ENCODE peak calls at places on chromosomes 16 and 17, in eight cellular contexts. U is GM23338, V is PC-9, W is fibroblast of lung, G is neural progenitor cell, I is DND-41, M is HCT116, D is H1. Z is an unnamed sample.

GRCh38 chr16:87661561-87661960 is 59.3 kb downstream of the JPH3 start:
- DNase-seq in I (peak; percentile 64), D (peak; percentile 31), U (peak; percentile 85), G (peak; percentile 83), V (peak; percentile 35), M (no peak), W (peak; percentile 41), Z (peak; percentile 21)

GRCh38 chr16:70553175-70553574 is 29.6 kb downstream of the SF3B3 start:
- DNase-seq in D (no peak), I (no peak), U (no peak), W (peak; percentile 63), M (no peak), G (no peak), V (no peak), Z (no peak)

GRCh38 chr16:31453255-31454204 is 5.8 kb upstream of the ARMC5 start:
- DNase-seq in I (no peak), U (peak; percentile 62), M (no peak), G (peak; percentile 48), D (no peak), W (peak; percentile 63), V (peak; percentile 78), Z (peak; percentile 64)

GRCh38 chr16:70770968-70771552 is 29.9 kb downstream of the VAC14 start:
- DNase-seq in G (peak; percentile 64), M (peak; percentile 32), D (no peak), U (peak; percentile 77), I (peak; percentile 54), W (peak; percentile 59), V (peak; percentile 76), Z (peak; percentile 64)

GRCh38 chr17:79803997-79804855 is 7.3 kb upstream of the CBX8 start:
- DNase-seq in I (peak; percentile 75), G (peak; percentile 74), U (peak; percentile 86), W (peak; percentile 29), D (no peak), M (no peak), V (no peak), Z (peak; percentile 67)

GRCh38 chr17:72632026-72632684 is 460.3 kb downstream of the SLC39A11 start:
- DNase-seq in W (no peak), M (no peak), D (no peak), G (no peak), V (no peak), U (no peak), I (no peak), Z (no peak)

GRCh38 chr16:72860726-72861562 is 187.0 kb downstream of the ZFHX3 start:
- DNase-seq in W (no peak), D (no peak), V (no peak), G (no peak), I (no peak), U (no peak), M (no peak), Z (no peak)

GRCh38 chr17:8488931-8489330 is 53.2 kb downstream of the NDEL1 start:
- DNase-seq in V (no peak), I (no peak), U (no peak), M (no peak), D (no peak), G (no peak), W (peak; percentile 93), Z (peak; percentile 25)

GRCh38 chr17:78883090-78883532 is 19.9 kb downstream of the CEP295NL start:
- DNase-seq in U (no peak), V (peak; percentile 94), D (no peak), W (peak; percentile 74), G (no peak), M (peak; percentile 71), I (no peak), Z (no peak)

GRCh38 chr16:4537376-4538066 is 1.1 kb downstream of the CDIP1 start:
- DNase-seq in G (peak; percentile 39), D (no peak), W (no peak), M (no peak), U (peak; percentile 80), I (no peak), V (no peak), Z (no peak)

GRCh38 chr17:14086189-14086588 is 16.9 kb downstream of the COX10 start:
- DNase-seq in M (no peak), W (no peak), D (no peak), G (no peak), I (no peak), U (no peak), V (no peak), Z (no peak)

GRCh38 chr17:80124351-80124981 is 22.5 kb downstream of the EIF4A3 start:
- DNase-seq in I (no peak), M (peak; percentile 29), G (peak; percentile 78), U (peak; percentile 84), D (peak; percentile 51), V (peak; percentile 89), W (no peak), Z (no peak)

GRCh38 chr17:11140028-11140427 is 101.0 kb upstream of the SHISA6 start:
- DNase-seq in I (no peak), V (no peak), U (no peak), M (no peak), W (no peak), D (no peak), G (no peak), Z (peak; percentile 72)

GRCh38 chr16:70158261-70158939 is 15.2 kb upstream of the CLEC18C start:
- DNase-seq in I (no peak), G (no peak), D (no peak), U (peak; percentile 37), M (no peak), W (no peak), V (no peak), Z (no peak)

GRCh38 chr16:1338119-1338730 is 4.8 kb downstream of the BAIAP3 start:
- DNase-seq in I (no peak), V (no peak), D (no peak), G (peak; percentile 82), U (peak; percentile 67), W (no peak), M (no peak), Z (no peak)

GRCh38 chr17:746783-747629 is 5.1 kb downstream of the GEMIN4 start:
- DNase-seq in I (no peak), U (no peak), W (no peak), M (no peak), V (no peak), G (no peak), D (no peak), Z (no peak)

GRCh38 chr17:1830288-1830687 is 483 bp downstream of the RPA1 start:
- DNase-seq in M (no peak), G (peak; percentile 48), V (peak; percentile 22), D (no peak), I (peak; percentile 53), W (peak; percentile 4), U (peak; percentile 62), Z (peak; percentile 25)

GRCh38 chr16:3797904-3798811 is 80.8 kb upstream of the TRAP1 start:
- DNase-seq in I (no peak), V (no peak), D (no peak), U (peak; percentile 51), M (no peak), W (no peak), G (peak; percentile 14), Z (no peak)

GRCh38 chr16:10097273-10097672 is 85.0 kb downstream of the GRIN2A start:
- DNase-seq in D (no peak), I (no peak), U (no peak), M (no peak), W (no peak), G (no peak), V (no peak), Z (no peak)

GRCh38 chr17:79988163-79988971 is 47.3 kb downstream of the TBC1D16 start:
- DNase-seq in I (no peak), W (peak; percentile 92), M (peak; percentile 83), G (no peak), V (peak; percentile 66), U (no peak), D (no peak), Z (no peak)

GRCh38 chr17:7336240-7337175 is at the start of gene ACAP1:
- DNase-seq in W (no peak), U (peak; percentile 90), G (no peak), M (no peak), I (peak; percentile 97), V (no peak), D (peak; percentile 44), Z (no peak)

GRCh38 chr17:66679631-66680517 is 155.0 kb upstream of the CACNG5 start:
- DNase-seq in V (no peak), M (no peak), W (no peak), D (no peak), G (no peak), U (no peak), I (no peak), Z (no peak)

GRCh38 chr16:68948230-68948910 is 105.0 kb downstream of the TANGO6 start:
- DNase-seq in W (peak; percentile 37), V (no peak), U (no peak), I (no peak), D (no peak), G (no peak), M (no peak), Z (no peak)

GRCh38 chr17:80286638-80286960 is 25.9 kb downstream of the RNF213 start:
- DNase-seq in G (no peak), I (no peak), M (no peak), W (no peak), V (no peak), D (no peak), U (no peak), Z (no peak)

GRCh38 chr17:75853410-75853809 is 1.7 kb downstream of the WBP2 start:
- DNase-seq in M (no peak), D (no peak), V (peak; percentile 50), G (no peak), U (no peak), I (no peak), W (no peak), Z (no peak)
- H3K4me1 ChIP-seq in M (peaks cover 12% of the 10 kb centered on the region), D (peaks cover 7% of the 10 kb centered on the region), V (peaks cover 23% of the 10 kb centered on the region), G (peaks cover 4% of the 10 kb centered on the region), U (peaks cover 6% of the 10 kb centered on the region), I (peaks cover 17% of the 10 kb centered on the region), W (peaks cover 9% of the 10 kb centered on the region), Z (peaks cover 13% of the 10 kb centered on the region)

GRCh38 chr16:57283956-57284205 is 591 bp downstream of the PLLP start:
- DNase-seq in W (no peak), U (no peak), G (no peak), M (no peak), V (no peak), I (no peak), D (no peak), Z (no peak)
- TF ChIP-seq EZH2 in W (no peak), U (peak; percentile 52), G (no peak), M (no peak), V (no peak), I (no peak), D (peak; percentile 73), Z (no peak)

DNA sequence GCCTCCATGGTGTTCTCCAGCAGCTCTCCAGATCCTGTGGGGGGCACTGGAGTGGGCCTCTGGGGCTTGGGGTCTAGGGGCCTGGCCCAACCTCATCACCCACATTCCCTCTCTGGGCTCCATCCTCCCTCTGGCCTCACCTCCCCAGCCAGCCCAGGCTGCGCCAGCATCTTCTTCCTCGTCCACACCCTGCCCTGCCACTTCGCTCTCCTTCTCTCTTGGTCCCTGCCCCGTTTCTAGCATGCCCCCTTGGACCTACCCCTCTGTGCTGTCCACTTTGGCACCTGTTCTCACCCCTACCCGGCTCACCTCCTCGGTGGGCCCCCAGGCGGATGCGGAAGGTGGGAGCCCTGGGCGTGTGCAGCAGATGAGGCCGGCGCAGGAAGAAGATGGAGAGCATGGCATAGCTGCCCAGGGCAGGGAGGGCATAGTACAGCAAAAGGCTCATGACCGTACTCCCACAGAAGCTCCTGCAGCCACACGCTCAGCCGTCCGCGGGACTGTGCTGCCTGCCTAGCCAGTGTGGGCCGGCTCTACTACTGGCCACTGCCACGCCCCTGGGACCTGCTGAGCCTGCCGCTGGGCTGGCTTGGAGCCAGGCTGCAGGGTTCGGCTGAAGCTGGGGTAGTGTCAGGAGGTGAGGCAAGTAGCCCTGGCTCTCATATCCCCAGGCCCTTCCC is at the start of gene GDPD3:
- DNase-seq in G (peak; percentile 39), M (no peak), V (peak; percentile 76), W (peak; percentile 9), D (no peak), U (no peak), I (no peak), Z (no peak)
- H3K27ac ChIP-seq in G (peak within 1 kb of the TSS; percentile 65), M (peak within 1 kb of the TSS; percentile 39), V (peak within 1 kb of the TSS; percentile 41), W (peak within 1 kb of the TSS; percentile 10), D (no peak within 1 kb of the TSS), U (no peak within 1 kb of the TSS), I (no peak within 1 kb of the TSS), Z (no peak within 1 kb of the TSS)

GRCh38 chr17:28728364-28729200 is at the start of gene NEK8:
- DNase-seq in U (peak; percentile 98), V (peak; percentile 98), G (peak; percentile 96), D (no peak), M (peak; percentile 88), W (peak; percentile 95), I (peak; percentile 96), Z (peak; percentile 97)
- H3K4me1 ChIP-seq in U (peaks cover 12% of the 10 kb centered on the region), V (peaks cover 29% of the 10 kb centered on the region), G (peaks cover 13% of the 10 kb centered on the region), D (peaks cover 4% of the 10 kb centered on the region), M (peaks cover 26% of the 10 kb centered on the region), W (peaks cover 15% of the 10 kb centered on the region), I (peaks cover 39% of the 10 kb centered on the region), Z (peaks cover 26% of the 10 kb centered on the region)

Z was measured in A673.